ENCODE peak calls at places on chromosomes 2 and 18, in ten cellular contexts. L is HT1080; T is GM04503; V is naive thymus-derived CD8-positive, alpha-beta T cell; E is hepatic stellate cell; H is NCI-H345; F is EH; K is NCI-H2107; I is activated gamma-delta T cell treated with Interleukin-2 at 50 U/mL for 16 hours; Z is MV-4-11. X is an unnamed sample.

GRCh38 chr2:69047625-69048145 is 34.7 kb downstream of the ANTXR1 start:
- DNase-seq in L (no peak), T (no peak), V (no peak), E (no peak), H (no peak), F (no peak), K (no peak), I (no peak), Z (no peak), X (no peak)

GRCh38 chr18:47595816-47596501 is 334.5 kb downstream of the SMAD2 start:
- DNase-seq in L (peak), T (no peak), V (no peak), E (no peak), H (peak), F (no peak), K (no peak), I (no peak), Z (peak), X (peak)

GRCh38 chr18:22159014-22159413 is 10.4 kb upstream of the GATA6 start:
- DNase-seq in L (no peak), T (no peak), V (no peak), E (no peak), H (no peak), F (no peak), K (no peak), I (no peak), Z (no peak), X (no peak)

GRCh38 chr18:58953627-58954026 is 89.0 kb downstream of the ZNF532 start:
- DNase-seq in L (peak), T (no peak), V (no peak), E (no peak), H (peak), F (no peak), K (no peak), I (no peak), Z (no peak), X (no peak)

GRCh38 chr2:149606251-149606811 is 18.8 kb upstream of the MMADHC start:
- DNase-seq in L (no peak), T (no peak), V (no peak), E (no peak), H (no peak), F (peak), K (no peak), I (no peak), Z (no peak), X (no peak)

GRCh38 chr2:237695201-237695780 is 67.9 kb downstream of the LRRFIP1 start:
- DNase-seq in L (peak), T (peak), V (peak), E (peak), H (no peak), F (peak), K (no peak), I (no peak), Z (peak), X (no peak)

GRCh38 chr2:49261791-49262190 is 107.5 kb upstream of the FSHR start:
- DNase-seq in L (no peak), T (no peak), V (no peak), E (no peak), H (peak), F (no peak), K (no peak), I (no peak), Z (no peak), X (no peak)

GRCh38 chr2:53969285-53970094 is 1.3 kb downstream of the PSME4 start:
- DNase-seq in L (peak), T (no peak), V (no peak), E (peak), H (peak), F (peak), K (no peak), I (no peak), Z (peak), X (no peak)

GRCh38 chr2:48454504-48454903 is 75.5 kb upstream of the STON1 start:
- DNase-seq in L (no peak), T (no peak), V (no peak), E (no peak), H (no peak), F (peak), K (no peak), I (no peak), Z (peak), X (no peak)

GRCh38 chr2:66433945-66434678 is 813 bp upstream of the MEIS1 start:
- DNase-seq in L (peak), T (peak), V (no peak), E (peak), H (peak), F (peak), K (no peak), I (no peak), Z (peak), X (peak)

GRCh38 chr2:241482556-241482955 is 25.8 kb downstream of the STK25 start:
- DNase-seq in L (no peak), T (no peak), V (no peak), E (no peak), H (no peak), F (no peak), K (no peak), I (no peak), Z (no peak), X (no peak)

GRCh38 chr2:41127351-41127750 is 675.5 kb upstream of the SLC8A1 start:
- DNase-seq in L (peak), T (no peak), V (no peak), E (no peak), H (peak), F (no peak), K (no peak), I (no peak), Z (no peak), X (no peak)

GRCh38 chr18:36662000-36662399 is 166.8 kb downstream of the TPGS2 start:
- DNase-seq in L (peak), T (no peak), V (no peak), E (no peak), H (no peak), F (peak), K (no peak), I (no peak), Z (peak), X (no peak)

GRCh38 chr18:3305354-3305762 is 43.4 kb downstream of the MYL12B start:
- DNase-seq in L (peak), T (peak), V (no peak), E (peak), H (no peak), F (peak), K (no peak), I (peak), Z (peak), X (no peak)

GRCh38 chr2:230356084-230356483 is 29.1 kb downstream of the SP140L start:
- DNase-seq in L (no peak), T (peak), V (no peak), E (no peak), H (no peak), F (peak), K (no peak), I (no peak), Z (peak), X (no peak)